ENCODE peak calls at places on chromosomes 3 and 15, in seven cellular contexts. D is transverse colon, U is adrenal gland, T is psoas muscle, Q is left lung, C is heart left ventricle, W is MM.1S. I is an unnamed sample. For H3K4me1, the result is how much of the 10 kb centered on the place peaks cover.

GRCh38 chr3:12681089-12681488 is 17.2 kb upstream of the RAF1 start:
- DNase-seq in Q (no peak), U (no peak), T (no peak), D (no peak), W (no peak), C (no peak), I (no peak)

GRCh38 chr3:151276038-151277027 is 2.0 kb downstream of the P2RY14 start:
- DNase-seq in W (no peak), Q (no peak), T (no peak), D (no peak), U (no peak), C (no peak), I (no peak)

GRCh38 chr15:33699691-33700447 is 268.4 kb upstream of the CHRM5 start:
- DNase-seq in D (no peak), Q (no peak), W (no peak), C (no peak), U (no peak), T (no peak), I (no peak)

GRCh38 chr15:92707880-92708551 is 52.4 kb upstream of the FAM174B start:
- DNase-seq in D (no peak), T (no peak), U (peak), W (no peak), C (no peak), Q (no peak), I (no peak)

GRCh38 chr3:22887664-22888291 is 315.3 kb upstream of the UBE2E2 start:
- DNase-seq in D (peak), Q (no peak), U (peak), C (no peak), T (no peak), W (peak), I (no peak)

GRCh38 chr15:40755821-40756220 is 767 bp upstream of the RMDN3 start:
- DNase-seq in C (no peak), D (no peak), T (no peak), U (no peak), W (no peak), Q (no peak), I (no peak)

GRCh38 chr3:10968390-10968789 is 24.2 kb upstream of the SLC6A1 start:
- DNase-seq in Q (no peak), D (no peak), C (no peak), W (no peak), U (no peak), T (no peak), I (no peak)

GRCh38 chr3:58206406-58207011 is 4.3 kb downstream of the DNASE1L3 start:
- DNase-seq in T (no peak), Q (no peak), C (no peak), W (no peak), U (peak), D (no peak), I (no peak)

GRCh38 chr15:64856429-64857145 is 14.9 kb downstream of the PLEKHO2 start:
- DNase-seq in Q (no peak), U (peak), W (no peak), D (no peak), T (no peak), C (peak), I (peak)

GRCh38 chr15:69574506-69574905 is 121.9 kb downstream of the RPLP1 start:
- DNase-seq in D (no peak), T (no peak), Q (no peak), C (no peak), U (no peak), W (no peak), I (no peak)

GRCh38 chr3:30766522-30766921 is 127.9 kb downstream of the GADL1 start:
- DNase-seq in W (no peak), C (no peak), T (no peak), U (no peak), D (no peak), Q (no peak), I (no peak)

GRCh38 chr15:43977072-43977884 is 150.5 kb downstream of the WDR76 start:
- DNase-seq in U (no peak), C (no peak), T (no peak), W (peak), Q (no peak), D (no peak), I (no peak)

GRCh38 chr3:82067420-82067819 is 306.0 kb upstream of the GBE1 start:
- DNase-seq in W (no peak), U (no peak), D (no peak), Q (no peak), C (no peak), T (no peak), I (no peak)

GRCh38 chr3:31614162-31614921 is 81.6 kb downstream of the STT3B start:
- DNase-seq in W (no peak), C (no peak), T (no peak), U (no peak), D (no peak), Q (no peak), I (no peak)

GRCh38 chr3:151539599-151539998 is 78.7 kb upstream of the IGSF10 start:
- DNase-seq in C (no peak), D (no peak), T (no peak), W (no peak), U (no peak), Q (no peak), I (no peak)

GRCh38 chr15:48285329-48286214 is 45.7 kb upstream of the DUT start:
- DNase-seq in D (peak), T (no peak), C (peak), U (peak), W (peak), Q (no peak), I (peak)

GRCh38 chr3:135966349-135966695 is 794 bp downstream of the PPP2R3A start:
- DNase-seq in D (no peak), C (no peak), W (no peak), T (no peak), Q (peak), U (no peak), I (no peak)

GRCh38 chr15:95990833-95991232 is 339.7 kb upstream of the NR2F2 start:
- DNase-seq in W (peak), D (no peak), U (no peak), T (no peak), C (no peak), Q (no peak), I (no peak)

GRCh38 chr15:96270581-96271172 is 59.8 kb upstream of the NR2F2 start:
- DNase-seq in U (no peak), D (no peak), Q (no peak), W (no peak), C (no peak), T (no peak), I (peak)

GRCh38 chr15:68586274-68586961 is 7.6 kb downstream of the CORO2B start:
- DNase-seq in Q (no peak), C (no peak), U (no peak), W (no peak), D (no peak), T (no peak), I (no peak)

GRCh38 chr3:31980530-31981205 is 394 bp downstream of the OSBPL10 start:
- DNase-seq in D (peak), U (peak), T (peak), Q (peak), W (peak), C (peak), I (peak)

GRCh38 chr3:55873523-55874254 is 386.6 kb upstream of the WNT5A start:
- DNase-seq in D (no peak), T (no peak), C (no peak), Q (no peak), U (no peak), W (no peak), I (peak)

GRCh38 chr15:57345584-57345983 is 30.7 kb upstream of the CGNL1 start:
- DNase-seq in D (no peak), U (no peak), C (no peak), T (no peak), Q (no peak), W (no peak), I (no peak)

GRCh38 chr3:31369637-31370036 is 163.1 kb upstream of the STT3B start:
- DNase-seq in U (no peak), C (no peak), Q (no peak), W (no peak), T (no peak), D (no peak), I (no peak)

GRCh38 chr3:105899528-105899927 is 30.7 kb upstream of the CBLB start:
- DNase-seq in C (no peak), W (no peak), D (no peak), Q (no peak), U (no peak), T (no peak), I (no peak)

GRCh38 chr15:59616390-59616789 is 4.8 kb downstream of the GCNT3 start:
- DNase-seq in D (peak), C (no peak), T (no peak), W (no peak), Q (no peak), U (no peak), I (no peak)

GRCh38 chr3:113668015-113668414 is 28.4 kb downstream of the USF3 start:
- DNase-seq in C (no peak), U (no peak), Q (no peak), W (no peak), T (no peak), D (no peak), I (peak)

GRCh38 chr15:101162701-101163483 is 89.0 kb downstream of the CHSY1 start:
- DNase-seq in U (no peak), D (no peak), C (peak), W (no peak), Q (no peak), T (peak), I (no peak)

GRCh38 chr3:45793482-45794176 is 2.7 kb downstream of the SLC6A20 start:
- DNase-seq in U (no peak), D (no peak), W (no peak), C (no peak), T (no peak), Q (no peak), I (no peak)

GRCh38 chr3:13879946-13880810 is at the start of gene WNT7A:
- DNase-seq in Q (no peak), U (no peak), W (no peak), T (no peak), D (no peak), C (no peak), I (no peak)

GRCh38 chr3:123685780-123686179 is 100.9 kb upstream of the HACD2 start:
- DNase-seq in T (no peak), D (no peak), Q (no peak), W (no peak), C (no peak), U (no peak), I (no peak)

GRCh38 chr3:173398111-173398479 is 551 bp downstream of the NLGN1 start:
- DNase-seq in U (no peak), Q (no peak), W (no peak), C (no peak), T (no peak), D (no peak), I (peak)

GRCh38 chr3:1207904-1208303 is 115.1 kb downstream of the CNTN6 start:
- DNase-seq in W (no peak), Q (no peak), U (no peak), T (no peak), D (no peak), C (no peak), I (no peak)

GRCh38 chr3:101495552-101495951 is 17.5 kb downstream of the SENP7 start:
- DNase-seq in C (no peak), W (no peak), T (no peak), D (no peak), U (no peak), Q (no peak), I (no peak)

GRCh38 chr3:184314700-184315505 is 497 bp downstream of the EIF4G1 start:
- DNase-seq in T (peak), U (peak), C (peak), Q (peak), W (peak), D (peak), I (peak)

GRCh38 chr15:57640935-57641682 is 49.4 kb downstream of the MYZAP start:
- DNase-seq in W (peak), C (no peak), D (no peak), Q (no peak), U (peak), T (no peak), I (no peak)

GRCh38 chr15:91407237-91407889 is 307.3 kb downstream of the SV2B start:
- DNase-seq in C (peak), U (peak), Q (no peak), D (no peak), T (no peak), W (peak), I (no peak)

GRCh38 chr3:37271636-37272035 is 97.3 kb upstream of the LRRFIP2 start:
- DNase-seq in C (no peak), Q (no peak), U (no peak), W (no peak), D (no peak), T (no peak), I (no peak)

GRCh38 chr3:37266809-37267208 is 92.4 kb upstream of the LRRFIP2 start:
- DNase-seq in Q (no peak), T (no peak), D (no peak), U (no peak), W (no peak), C (no peak), I (no peak)

DNA sequence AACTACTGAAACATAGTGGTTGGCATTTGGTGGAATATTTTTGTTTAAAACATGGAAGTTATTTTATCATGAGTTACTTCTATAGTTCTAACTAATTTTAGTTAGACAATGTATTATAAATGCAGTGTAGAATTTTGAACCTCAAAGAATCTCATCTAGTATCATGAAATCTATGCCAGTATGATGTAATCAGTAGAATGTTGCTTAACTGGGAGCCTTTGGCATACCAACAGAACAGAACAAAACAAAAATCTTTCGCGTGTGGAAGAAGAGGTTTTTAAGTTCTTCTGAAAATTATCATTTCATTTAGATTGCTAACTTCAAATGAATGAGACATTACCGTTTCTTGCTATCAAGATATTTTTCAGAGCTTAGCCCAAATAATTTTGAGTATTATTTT is 98.4 kb upstream of the LRRFIP2 start:
- DNase-seq in T (no peak), Q (no peak), D (no peak), C (no peak), U (no peak), W (no peak), I (no peak)
- H3K27ac ChIP-seq in T (no peak), Q (no peak), D (no peak), C (no peak), U (no peak), W (no peak), I (no peak)

DNA sequence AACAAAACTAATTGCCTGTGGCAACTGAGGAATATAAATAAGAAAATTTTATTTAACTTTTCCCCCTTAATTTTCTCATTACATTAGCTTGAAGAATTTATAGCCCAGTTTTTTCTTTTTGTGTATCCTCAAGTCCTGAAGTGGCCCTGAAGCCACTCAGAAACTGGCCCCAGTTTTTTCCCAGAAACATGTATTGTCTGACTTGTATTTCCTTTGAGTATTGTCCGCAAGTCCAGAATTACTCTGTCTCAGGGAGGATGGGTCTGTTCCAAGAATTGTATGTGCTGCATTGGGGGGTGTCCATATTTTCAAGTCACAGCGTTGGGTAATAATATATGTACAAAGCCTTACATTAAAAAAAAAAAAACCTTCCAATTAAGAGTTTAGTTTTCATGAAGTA is 149.7 kb upstream of the IL12A start:
- DNase-seq in C (no peak), U (no peak), Q (no peak), W (no peak), T (no peak), D (no peak), I (no peak)
- H3K4me1 ChIP-seq in C (under half), U (under half), Q (under half), W (under half), T (under half), D (under half), I (under half)

GRCh38 chr15:89058376-89058775 is 29.9 kb upstream of the ABHD2 start:
- DNase-seq in C (no peak), U (no peak), D (no peak), T (no peak), W (no peak), Q (no peak), I (no peak)
- H3K27ac ChIP-seq in C (no peak), U (no peak), D (no peak), T (no peak), W (no peak), Q (no peak), I (no peak)

GRCh38 chr3:64550745-64551144 is 137.1 kb downstream of the ADAMTS9 start:
- DNase-seq in U (no peak), C (no peak), T (no peak), D (no peak), Q (no peak), W (no peak), I (no peak)

GRCh38 chr3:64549869-64550268 is 137.9 kb downstream of the ADAMTS9 start:
- DNase-seq in U (no peak), W (no peak), Q (no peak), C (no peak), T (no peak), D (no peak), I (no peak)

GRCh38 chr3:64546856-64547255 is 140.9 kb downstream of the ADAMTS9 start:
- DNase-seq in W (no peak), Q (no peak), T (no peak), C (no peak), D (no peak), U (no peak), I (no peak)

GRCh38 chr3:64551697-64552096 is 136.1 kb downstream of the ADAMTS9 start:
- DNase-seq in T (no peak), W (no peak), D (no peak), Q (no peak), U (no peak), C (no peak), I (no peak)

DNA sequence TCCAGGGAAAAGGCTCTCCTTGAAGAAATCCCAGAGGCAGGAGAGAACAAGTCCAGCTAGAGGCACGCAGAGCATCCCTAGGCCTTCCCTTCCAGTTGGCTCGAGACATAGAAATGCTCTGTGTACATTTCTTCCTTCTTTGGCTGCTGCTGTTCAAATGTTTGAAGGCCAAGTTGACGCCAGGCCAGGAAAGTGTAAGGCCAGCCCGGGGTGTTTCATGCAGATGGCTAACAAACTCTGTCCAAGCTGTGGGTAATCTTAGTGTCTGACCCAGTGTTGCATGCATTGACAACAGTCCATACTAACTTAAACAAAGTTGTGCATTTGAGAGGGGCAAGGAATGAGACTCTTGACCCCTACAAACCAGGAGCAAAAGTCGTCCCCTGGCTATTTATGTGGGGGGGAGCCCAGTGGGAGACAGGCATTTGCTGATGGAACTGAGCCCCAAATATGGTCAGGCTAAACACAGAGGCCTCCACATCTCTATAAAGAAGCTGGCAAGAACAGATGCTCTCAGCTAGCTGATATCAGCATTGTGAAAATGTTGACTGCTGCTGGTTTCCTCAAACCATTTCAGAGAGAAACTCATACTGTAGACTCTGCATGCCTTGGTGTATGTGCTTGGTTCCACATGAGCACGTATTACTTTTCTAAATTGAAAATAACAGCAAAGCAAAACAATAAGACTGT is 139.5 kb downstream of the ADAMTS9 start:
- DNase-seq in U (peak), C (peak), W (no peak), T (peak), D (peak), Q (peak), I (no peak)
- H3K4me1 ChIP-seq in U (under half), C (under half), W (under half), T (under half), D (under half), Q (under half), I (under half)

DNA sequence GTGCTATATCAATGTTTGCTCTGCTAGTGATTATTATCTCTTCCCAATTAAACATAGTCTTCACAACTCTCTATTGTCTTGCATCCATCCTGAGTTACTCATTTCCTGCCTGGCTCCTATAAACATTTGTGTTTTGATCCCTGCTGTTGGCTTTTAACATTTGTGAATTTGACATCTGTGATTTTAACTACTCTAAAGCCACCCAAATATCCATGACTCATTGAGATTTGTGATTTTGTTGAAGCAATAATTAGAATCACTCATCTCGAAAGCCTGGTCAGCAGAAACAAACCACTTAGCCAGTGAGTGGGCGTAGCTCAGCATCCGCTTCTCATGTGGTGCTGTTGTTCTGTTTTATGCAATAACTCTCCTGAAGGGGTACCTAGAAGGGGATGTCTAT is 174.3 kb upstream of the ZBTB20 start:
- DNase-seq in C (no peak), T (no peak), U (no peak), D (no peak), W (no peak), Q (no peak), I (peak)
- H3K27ac ChIP-seq in C (no peak), T (no peak), U (no peak), D (no peak), W (no peak), Q (no peak), I (no peak)

DNA sequence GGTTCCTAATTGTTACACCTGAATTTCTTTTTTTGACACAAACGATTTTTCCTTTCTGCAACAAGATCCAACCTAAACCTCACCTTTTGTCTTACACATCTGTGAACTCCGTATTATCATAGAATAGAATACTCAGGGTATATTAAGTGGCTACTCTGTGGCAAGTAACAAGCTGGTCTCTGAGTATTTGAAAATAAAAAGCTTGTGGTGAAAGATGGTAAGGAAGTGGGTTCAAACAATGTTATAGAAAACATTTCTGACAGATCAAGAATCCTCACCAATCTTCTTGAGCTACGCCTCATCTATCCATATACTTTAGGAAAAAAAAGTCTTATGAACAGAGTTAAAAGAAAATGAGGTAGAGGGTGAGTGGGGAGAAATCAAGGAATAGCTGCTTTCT is 3.5 kb upstream of the ANKRD28 start:
- DNase-seq in W (no peak), D (no peak), C (no peak), T (no peak), U (no peak), Q (no peak), I (no peak)
- H3K4me1 ChIP-seq in W (half or more), D (half or more), C (under half), T (under half), U (under half), Q (half or more), I (under half)

I was measured in SJSA1.